ENCODE peak calls at places on chromosomes 2 and 18, in five cellular contexts. C, K, X, J and R are unnamed samples.

GRCh38 chr2:147222506-147222905 is 622.3 kb upstream of the ACVR2A start:
- DNase-seq in C (no peak), K (no peak), X (no peak), J (no peak), R (no peak)

GRCh38 chr2:70124983-70125480 is 37.8 kb downstream of the PCBP1 start:
- DNase-seq in C (peak; percentile 89), K (peak; percentile 58), X (peak; percentile 31), J (peak; percentile 75), R (peak; percentile 68)

GRCh38 chr18:22088029-22088428 is 81.4 kb upstream of the GATA6 start:
- DNase-seq in C (no peak), K (no peak), X (no peak), J (no peak), R (no peak)

GRCh38 chr2:177332041-177332991 is 60.3 kb upstream of the AGPS start:
- DNase-seq in C (no peak), K (peak; percentile 75), X (no peak), J (peak; percentile 87), R (peak; percentile 89)

GRCh38 chr18:55013685-55014084 is 54.4 kb upstream of the CCDC68 start:
- DNase-seq in C (no peak), K (peak; percentile 31), X (no peak), J (no peak), R (no peak)

GRCh38 chr2:120833127-120833675 is 97.5 kb downstream of the GLI2 start:
- DNase-seq in C (peak; percentile 28), K (no peak), X (no peak), J (no peak), R (no peak)

GRCh38 chr2:239932881-239933735 is 92.0 kb downstream of the NDUFA10 start:
- DNase-seq in C (peak; percentile 52), K (no peak), X (no peak), J (no peak), R (no peak)

GRCh38 chr2:13193075-13193474 is 476.3 kb downstream of the TRIB2 start:
- DNase-seq in C (no peak), K (peak; percentile 79), X (no peak), J (no peak), R (peak; percentile 50)

GRCh38 chr2:120820885-120821279 is 85.2 kb downstream of the GLI2 start:
- DNase-seq in C (peak; percentile 79), K (no peak), X (no peak), J (peak; percentile 89), R (peak; percentile 58)